ENCODE peak calls at places on chromosomes 12 and 14, in nine cellular contexts. T, O, N, Z, P, G, Q, D and E are unnamed samples.

GRCh38 chr12:111451649-111452129 is 46.0 kb downstream of the SH2B3 start:
- DNase-seq in P (peak; percentile 23), O (no peak), Q (peak; percentile 53), G (no peak), N (peak; percentile 29), T (no peak), D (peak; percentile 9), Z (peak; percentile 63), E (no peak)

GRCh38 chr14:72120315-72120714 is 188.1 kb downstream of the RGS6 start:
- DNase-seq in Q (no peak), O (no peak), G (no peak), N (no peak), Z (no peak), D (no peak), T (no peak), P (no peak), E (no peak)

GRCh38 chr12:78149459-78149858 is 318.8 kb downstream of the NAV3 start:
- DNase-seq in P (no peak), N (no peak), Q (no peak), Z (no peak), O (no peak), D (no peak), T (no peak), G (no peak), E (no peak)

GRCh38 chr12:56677680-56678079 is 10.4 kb downstream of the PTGES3 start:
- DNase-seq in N (no peak), O (no peak), G (no peak), T (no peak), P (no peak), Z (no peak), Q (no peak), D (no peak), E (no peak)

GRCh38 chr14:20834899-20835298 is 32.3 kb upstream of the RNASE1 start:
- DNase-seq in O (no peak), Z (no peak), T (no peak), N (no peak), Q (no peak), G (no peak), D (no peak), P (no peak), E (no peak)

GRCh38 chr12:1666685-1667162 is 24.1 kb upstream of the ADIPOR2 start:
- DNase-seq in G (peak; percentile 43), Q (peak; percentile 81), P (no peak), T (no peak), N (no peak), O (no peak), D (no peak), Z (peak; percentile 22), E (no peak)

GRCh38 chr14:77469041-77469440 is 11.1 kb downstream of the AHSA1 start:
- DNase-seq in D (no peak), O (no peak), Z (no peak), G (no peak), P (no peak), N (no peak), Q (peak; percentile 38), T (no peak), E (no peak)

GRCh38 chr12:88896958-88897357 is 316.7 kb upstream of the KITLG start:
- DNase-seq in Z (no peak), Q (no peak), G (no peak), D (no peak), P (no peak), N (no peak), O (no peak), T (no peak), E (no peak)

GRCh38 chr12:63944036-63944579 is 99.6 kb downstream of the SRGAP1 start:
- DNase-seq in Z (no peak), T (no peak), P (no peak), Q (no peak), D (no peak), G (no peak), O (no peak), N (no peak), E (no peak)

GRCh38 chr12:63941879-63942278 is 97.4 kb downstream of the SRGAP1 start:
- DNase-seq in D (no peak), N (no peak), P (no peak), G (no peak), T (no peak), Z (no peak), O (no peak), Q (no peak), E (no peak)

GRCh38 chr12:63942464-63943241 is 98.2 kb downstream of the SRGAP1 start:
- DNase-seq in Z (no peak), P (no peak), O (no peak), T (no peak), Q (no peak), G (no peak), D (no peak), N (no peak), E (no peak)

GRCh38 chr12:63945777-63946176 is 101.3 kb downstream of the SRGAP1 start:
- DNase-seq in O (no peak), D (no peak), Q (no peak), T (no peak), N (no peak), P (no peak), Z (no peak), G (no peak), E (no peak)

DNA sequence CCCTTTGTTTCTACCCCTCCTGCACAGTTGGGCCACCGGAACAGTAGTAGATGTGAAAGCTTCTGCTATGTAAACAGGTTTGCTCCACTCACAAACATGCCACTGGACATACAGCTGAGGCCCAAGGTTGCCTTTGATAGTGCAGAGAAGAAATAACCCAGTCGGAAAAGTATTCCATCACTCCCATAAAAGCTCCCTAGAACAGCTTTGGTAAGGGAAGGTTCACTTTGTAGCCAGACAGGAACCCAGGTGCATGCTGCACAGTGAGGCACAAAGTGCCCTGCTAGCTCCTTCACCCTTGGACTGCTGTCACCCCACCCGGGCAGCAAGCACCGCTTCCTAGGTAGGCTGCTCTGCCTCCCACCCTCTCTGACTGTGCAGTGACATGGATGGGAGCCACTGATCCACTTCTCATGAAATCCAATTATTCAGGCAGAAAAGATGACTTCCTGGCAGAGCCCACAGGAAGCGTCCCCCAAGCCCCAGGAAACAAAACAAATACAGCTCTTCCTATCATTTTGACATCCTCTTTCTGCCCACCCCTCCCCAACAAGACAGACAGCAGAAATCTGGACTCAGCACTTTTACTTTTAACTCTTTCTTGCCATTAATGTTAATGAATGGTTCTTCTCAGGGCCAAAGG is 100.2 kb downstream of the SRGAP1 start:
- DNase-seq in Q (peak; percentile 83), Z (no peak), T (no peak), O (no peak), N (no peak), G (no peak), P (no peak), D (no peak), E (no peak)
- H3K4me3 ChIP-seq in Q (peak overlapping the region; percentile 33), Z (no peak overlapping the region), T (no peak overlapping the region), O (no peak overlapping the region), N (no peak overlapping the region), G (no peak overlapping the region), P (no peak overlapping the region), D (no peak overlapping the region), E (no peak overlapping the region)

GRCh38 chr12:47870175-47870781 is 34.5 kb downstream of the VDR start:
- DNase-seq in P (no peak), D (peak; percentile 46), T (peak; percentile 50), Z (peak; percentile 50), G (peak; percentile 62), Q (peak; percentile 54), O (peak; percentile 33), N (peak; percentile 40), E (no peak)

GRCh38 chr12:47868041-47868440 is 36.8 kb downstream of the VDR start:
- DNase-seq in P (no peak), G (peak; percentile 37), N (no peak), O (no peak), Z (no peak), T (no peak), D (no peak), Q (no peak), E (no peak)

GRCh38 chr12:47864646-47865235 is 40.1 kb downstream of the VDR start:
- DNase-seq in N (no peak), Q (no peak), P (no peak), Z (no peak), D (no peak), T (no peak), G (no peak), O (no peak), E (no peak)

GRCh38 chr12:47868552-47869031 is 36.2 kb downstream of the VDR start:
- DNase-seq in T (no peak), G (peak; percentile 48), Z (no peak), O (no peak), D (no peak), P (no peak), N (no peak), Q (no peak), E (no peak)

DNA sequence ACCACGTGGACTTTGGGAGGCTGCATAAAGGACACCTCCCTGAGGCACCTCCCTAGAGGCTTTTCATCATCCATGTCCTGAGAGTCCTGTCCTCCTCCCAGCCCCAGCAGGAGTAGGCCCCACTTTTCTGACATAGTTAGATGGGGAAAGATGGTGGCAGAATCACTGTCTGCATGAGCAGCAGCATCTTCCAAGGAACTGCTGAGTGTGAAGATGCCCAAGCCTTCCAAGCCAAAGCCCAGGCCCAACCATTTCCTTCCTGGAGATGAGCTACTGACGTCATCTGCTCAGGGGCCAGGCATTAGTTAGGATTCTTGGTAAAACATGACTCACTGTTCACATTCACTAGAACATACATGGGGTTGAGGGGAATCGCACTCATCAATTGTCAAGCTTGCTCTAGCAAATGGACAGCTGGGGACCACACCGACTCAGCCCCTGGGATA is 37.3 kb downstream of the VDR start:
- DNase-seq in N (no peak), Z (peak; percentile 74), T (peak; percentile 45), D (no peak), P (no peak), G (no peak), Q (no peak), O (no peak), E (no peak)
- TF ChIP-seq EP300 in N (no peak), Z (no peak), T (no peak), D (no peak), P (no peak), G (no peak), Q (no peak), O (no peak), E (no peak)

GRCh38 chr14:103725739-103726395 is 10.3 kb downstream of the ZFYVE21 start:
- DNase-seq in G (no peak), Q (no peak), T (no peak), D (no peak), Z (no peak), P (no peak), O (no peak), N (no peak), E (no peak)

GRCh38 chr14:103724116-103724515 is 8.5 kb downstream of the ZFYVE21 start:
- DNase-seq in O (peak; percentile 60), P (no peak), Z (peak; percentile 30), G (peak; percentile 35), T (no peak), N (no peak), Q (no peak), D (peak; percentile 79), E (peak; percentile 90)

GRCh38 chr14:103725001-103725682 is 9.5 kb downstream of the ZFYVE21 start:
- DNase-seq in D (no peak), O (no peak), P (no peak), N (no peak), G (no peak), Z (no peak), T (no peak), Q (no peak), E (no peak)

GRCh38 chr14:103721334-103722120 is 5.9 kb downstream of the ZFYVE21 start:
- DNase-seq in Z (no peak), T (no peak), G (no peak), D (no peak), Q (no peak), O (no peak), N (peak; percentile 42), P (no peak), E (no peak)

DNA sequence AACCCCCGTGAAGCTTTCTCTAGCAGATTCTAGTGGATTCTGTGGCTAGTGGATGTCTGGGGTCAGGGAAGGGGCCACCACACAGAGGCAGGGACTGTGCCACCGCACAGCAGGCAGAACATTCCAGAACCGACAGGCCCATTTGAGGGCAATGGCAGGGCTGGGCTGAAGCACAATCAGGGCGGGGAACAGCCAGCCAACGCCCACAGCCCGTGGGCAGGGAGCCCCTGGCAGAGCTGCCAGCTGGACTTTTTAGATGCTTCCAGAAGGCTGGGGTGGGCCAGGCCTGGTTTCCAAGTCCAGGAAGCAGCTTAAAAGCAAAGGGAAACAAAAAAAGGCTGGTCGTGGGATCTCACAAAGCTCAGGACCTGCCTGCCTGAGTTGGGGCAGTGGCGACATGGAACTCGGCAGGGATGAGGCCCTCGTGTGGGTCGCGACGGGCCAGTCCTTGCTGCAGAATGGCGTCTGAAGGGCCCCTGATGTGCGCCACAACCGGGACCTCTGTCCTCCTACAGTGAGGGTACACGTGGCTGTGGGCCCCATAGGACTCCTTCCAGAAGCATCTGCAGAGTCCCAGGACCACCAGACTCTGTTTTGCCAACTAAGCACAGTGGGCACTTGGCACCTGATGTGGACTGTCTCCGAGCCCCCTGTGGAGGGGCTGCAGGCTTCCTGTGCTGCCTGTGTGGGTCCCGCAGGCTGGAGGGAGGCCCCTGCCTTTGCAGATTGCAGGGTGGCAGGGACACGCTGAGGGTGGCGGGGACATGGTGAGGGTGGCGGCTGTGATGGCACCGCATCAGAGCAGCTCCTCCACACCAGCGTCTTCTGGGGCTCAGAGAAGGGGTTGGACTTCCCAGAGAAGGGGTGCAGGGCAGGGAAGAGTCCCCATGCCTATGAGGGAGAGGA is 7.8 kb downstream of the ZFYVE21 start:
- DNase-seq in O (no peak), Q (no peak), D (no peak), Z (no peak), P (no peak), G (peak; percentile 33), N (no peak), T (no peak), E (no peak)
- H3K4me3 ChIP-seq in O (no peak overlapping the region), Q (no peak overlapping the region), D (peak overlapping the region; percentile 16), Z (no peak overlapping the region), P (no peak overlapping the region), G (no peak overlapping the region), N (no peak overlapping the region), T (no peak overlapping the region), E (no peak overlapping the region)

DNA sequence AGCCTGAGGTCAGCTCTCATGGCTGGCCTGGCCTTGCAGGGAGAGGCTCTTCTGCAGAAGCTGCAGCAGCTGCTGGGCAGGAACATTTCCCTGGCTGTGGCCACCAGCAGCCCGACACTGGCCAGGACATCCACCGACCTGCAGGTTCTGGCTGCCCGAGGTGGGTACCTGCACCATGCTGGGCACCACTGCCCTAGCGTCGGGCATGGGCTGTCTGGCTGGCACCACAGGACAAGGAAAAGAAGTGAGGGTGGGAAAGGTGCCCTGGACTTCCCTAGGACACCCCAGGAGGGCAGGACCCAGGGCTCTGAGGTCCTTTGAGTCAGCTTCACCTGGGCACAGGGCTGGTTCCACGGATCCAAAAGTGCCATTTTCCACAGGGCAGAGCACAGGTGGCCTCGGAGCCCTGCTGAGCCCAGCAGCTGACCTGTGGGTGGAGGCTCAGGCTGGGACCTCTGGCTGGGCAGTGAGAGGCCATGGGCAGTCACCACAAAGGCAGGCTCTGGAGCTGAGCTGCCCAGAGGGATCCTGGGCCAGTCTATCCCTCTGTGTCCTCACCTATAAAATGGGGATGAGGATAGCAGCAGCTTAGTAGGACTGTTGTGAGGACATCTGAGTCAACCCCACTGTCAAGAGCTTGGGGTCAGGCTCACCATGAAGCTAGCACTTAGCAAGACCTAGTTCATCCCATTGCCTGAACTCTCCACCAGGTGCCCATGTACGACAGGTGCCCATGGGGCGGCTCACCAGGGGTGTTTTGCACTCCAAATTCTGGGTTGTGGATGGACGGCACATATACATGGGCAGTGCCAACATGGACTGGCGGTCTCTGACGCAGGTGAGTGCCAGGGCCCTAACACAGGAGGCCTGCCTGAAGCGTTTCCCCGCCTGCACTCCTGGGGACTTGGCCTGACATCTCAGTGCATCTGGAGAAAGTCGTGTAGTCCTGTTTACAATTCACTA is 4.9 kb downstream of the PLD4 start:
- DNase-seq in G (no peak), T (no peak), O (no peak), P (no peak), Q (no peak), Z (no peak), D (no peak), N (no peak), E (no peak)
- TF ChIP-seq EP300 in G (no peak), T (no peak), O (no peak), P (no peak), Q (no peak), Z (no peak), D (no peak), N (no peak), E (no peak)